ENCODE peak calls at places on chromosome 6, in five cellular contexts. J, S, V, X and M are unnamed samples.

GRCh38 chr6:133553652-133554051 is 312.5 kb downstream of the EYA4 start:
- DNase-seq in J (peak; percentile 30), S (peak; percentile 46), V (no peak), X (no peak), M (peak; percentile 64)

GRCh38 chr6:45504947-45505346 is 127.2 kb upstream of the SUPT3H start:
- DNase-seq in J (peak; percentile 42), S (no peak), V (peak; percentile 58), X (no peak), M (peak; percentile 28)

GRCh38 chr6:20946037-20946436 is 411.8 kb downstream of the CDKAL1 start:
- DNase-seq in J (no peak), S (peak; percentile 35), V (no peak), X (peak; percentile 43), M (no peak)

GRCh38 chr6:157221049-157221816 is 102.1 kb downstream of the TMEM242 start:
- DNase-seq in J (no peak), S (peak; percentile 69), V (peak; percentile 80), X (peak; percentile 19), M (no peak)

GRCh38 chr6:156557269-156557885 is 219.8 kb upstream of the ARID1B start:
- DNase-seq in J (peak; percentile 15), S (peak; percentile 26), V (no peak), X (no peak), M (peak; percentile 92)

GRCh38 chr6:36977470-36977941 is 8.5 kb downstream of the MTCH1 start:
- DNase-seq in J (no peak), S (no peak), V (no peak), X (no peak), M (peak; percentile 58)

GRCh38 chr6:136846046-136846445 is 23.7 kb downstream of the PEX7 start:
- DNase-seq in J (peak; percentile 35), S (peak; percentile 57), V (no peak), X (no peak), M (peak; percentile 43)

GRCh38 chr6:109787312-109787711 is 96.2 kb downstream of the FIG4 start:
- DNase-seq in J (no peak), S (no peak), V (no peak), X (no peak), M (no peak)

GRCh38 chr6:21384211-21384610 is 209.3 kb upstream of the SOX4 start:
- DNase-seq in J (no peak), S (peak; percentile 30), V (no peak), X (no peak), M (no peak)

GRCh38 chr6:125444234-125444949 is 142.6 kb upstream of the HDDC2 start:
- DNase-seq in J (no peak), S (no peak), V (no peak), X (no peak), M (no peak)

GRCh38 chr6:167898673-167899311 is 72.1 kb downstream of the AFDN start:
- DNase-seq in J (no peak), S (peak; percentile 43), V (no peak), X (no peak), M (no peak)

GRCh38 chr6:18115356-18115755 is 7.1 kb downstream of the NHLRC1 start:
- DNase-seq in J (no peak), S (no peak), V (no peak), X (no peak), M (no peak)

GRCh38 chr6:11711644-11711993 is 67.0 kb downstream of the ADTRP start:
- DNase-seq in J (no peak), S (no peak), V (no peak), X (peak; percentile 67), M (no peak)

DNA sequence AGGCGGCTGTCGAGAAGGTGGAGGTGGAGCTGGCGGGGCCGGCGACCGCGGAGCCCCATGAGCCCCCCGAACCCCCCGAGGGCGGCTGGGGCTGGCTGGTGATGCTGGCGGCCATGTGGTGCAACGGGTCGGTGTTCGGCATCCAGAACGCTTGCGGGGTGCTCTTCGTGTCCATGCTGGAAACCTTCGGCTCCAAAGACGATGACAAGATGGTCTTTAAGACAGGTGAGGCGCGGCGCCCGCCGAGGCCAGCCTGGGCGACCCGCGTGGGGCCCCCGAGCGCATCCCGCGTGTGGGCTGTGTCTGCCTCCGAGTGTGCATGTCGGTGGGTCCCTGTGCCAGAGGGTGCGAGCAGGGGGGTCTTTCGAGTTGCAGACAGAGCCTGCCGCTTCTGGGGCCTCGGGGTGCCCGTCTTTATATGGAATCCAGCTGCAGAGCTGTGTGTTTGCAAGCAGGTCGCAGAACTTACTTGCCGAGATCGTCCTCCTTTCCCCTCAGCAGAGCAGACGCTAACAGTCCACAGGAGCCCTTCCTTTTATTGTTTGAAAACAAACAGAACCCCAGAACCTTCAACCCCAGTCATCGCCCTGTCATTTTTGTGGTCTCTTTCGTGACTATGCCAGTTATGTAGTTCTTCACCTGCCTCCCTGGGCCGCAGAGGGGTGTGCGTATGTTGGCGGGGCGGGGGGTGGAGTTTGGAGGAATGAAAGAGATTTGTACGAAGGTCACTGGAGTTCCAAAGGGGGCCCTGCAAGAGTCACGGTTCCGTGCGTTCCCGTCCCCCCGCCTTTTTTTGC is 766 bp downstream of the SLC16A10 start:
- DNase-seq in J (no peak), S (peak; percentile 63), V (peak; percentile 70), X (no peak), M (peak; percentile 53)
- TF ChIP-seq SUZ12 in J (no peak), S (no peak), V (peak; percentile 45), X (no peak), M (no peak)

GRCh38 chr6:148757944-148758343 is 11.1 kb downstream of the UST start:
- DNase-seq in J (no peak), S (no peak), V (no peak), X (no peak), M (no peak)

GRCh38 chr6:148758492-148758891 is 11.7 kb downstream of the UST start:
- DNase-seq in J (no peak), S (no peak), V (no peak), X (peak; percentile 98), M (no peak)

GRCh38 chr6:148760143-148760505 is 13.3 kb downstream of the UST start:
- DNase-seq in J (no peak), S (no peak), V (no peak), X (no peak), M (no peak)

GRCh38 chr6:148760568-148761531 is 14.0 kb downstream of the UST start:
- DNase-seq in J (no peak), S (no peak), V (peak; percentile 59), X (peak; percentile 64), M (no peak)

DNA sequence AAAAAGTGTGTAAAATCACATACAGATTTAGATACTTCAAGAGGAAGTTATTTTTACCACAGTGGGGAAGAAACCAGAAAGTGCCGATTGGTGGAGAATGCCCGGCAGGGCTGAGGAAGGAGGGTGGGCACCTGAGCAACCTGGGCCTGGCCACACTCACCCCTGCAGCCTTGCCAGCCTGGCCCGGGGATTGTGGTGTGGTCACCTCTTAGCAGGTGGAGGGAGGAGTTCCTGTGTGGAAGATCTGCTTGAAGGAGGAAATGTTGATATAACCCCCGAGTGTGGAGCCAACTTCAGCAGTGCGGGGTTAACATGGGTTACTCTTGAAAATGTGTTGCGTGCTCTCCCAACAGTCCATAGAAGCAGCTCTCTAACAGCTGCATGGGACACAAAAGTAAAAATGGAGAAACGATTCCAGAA is 14.7 kb downstream of the UST start:
- DNase-seq in J (no peak), S (no peak), V (no peak), X (no peak), M (no peak)
- TF ChIP-seq SUZ12 in J (no peak), S (no peak), V (no peak), X (no peak), M (no peak)

DNA sequence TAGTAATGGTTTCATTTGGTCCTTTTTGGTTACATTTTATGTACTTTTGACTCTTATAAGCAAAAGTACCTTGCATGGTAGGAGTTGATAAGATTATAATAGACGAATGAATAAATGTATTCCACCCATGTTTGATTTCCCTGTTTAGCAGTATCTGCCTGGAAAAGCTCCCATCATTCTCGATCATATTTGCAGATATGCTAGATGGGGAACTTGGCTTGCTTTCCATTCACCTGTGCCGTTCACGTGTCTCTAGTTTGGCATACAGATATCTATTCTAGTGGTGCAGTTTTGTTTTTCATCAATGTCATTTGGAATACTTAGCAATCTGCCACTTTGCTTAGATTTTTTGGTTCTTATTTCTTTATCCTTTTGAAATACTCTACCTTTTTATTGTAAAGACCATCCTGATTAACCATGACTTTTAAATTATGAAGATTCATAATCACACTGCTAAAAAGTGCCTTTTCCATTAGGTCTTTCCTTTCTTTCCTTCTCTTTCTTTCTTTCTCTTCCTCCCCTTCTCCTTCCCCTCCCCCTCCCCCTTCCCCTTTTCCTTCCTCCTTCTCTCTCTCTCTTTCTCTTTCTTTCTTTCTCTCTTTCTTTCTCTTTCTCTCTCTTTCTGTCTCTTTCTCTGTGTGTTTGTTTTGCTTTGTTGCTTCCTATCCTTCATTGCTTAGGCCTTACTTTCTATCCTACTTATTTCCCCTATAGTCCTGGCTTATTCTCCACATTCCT is 40.4 kb downstream of the ANKS1A start:
- DNase-seq in J (no peak), S (no peak), V (no peak), X (no peak), M (no peak)
- TF ChIP-seq SUZ12 in J (no peak), S (no peak), V (no peak), X (no peak), M (no peak)

GRCh38 chr6:106670236-106670635 is 40.9 kb downstream of the QRSL1 start:
- DNase-seq in J (no peak), S (no peak), V (no peak), X (no peak), M (no peak)

GRCh38 chr6:106671651-106672050 is 42.3 kb downstream of the QRSL1 start:
- DNase-seq in J (no peak), S (no peak), V (no peak), X (no peak), M (no peak)

GRCh38 chr6:106677282-106677681 is 47.9 kb downstream of the QRSL1 start:
- DNase-seq in J (no peak), S (no peak), V (no peak), X (no peak), M (no peak)

DNA sequence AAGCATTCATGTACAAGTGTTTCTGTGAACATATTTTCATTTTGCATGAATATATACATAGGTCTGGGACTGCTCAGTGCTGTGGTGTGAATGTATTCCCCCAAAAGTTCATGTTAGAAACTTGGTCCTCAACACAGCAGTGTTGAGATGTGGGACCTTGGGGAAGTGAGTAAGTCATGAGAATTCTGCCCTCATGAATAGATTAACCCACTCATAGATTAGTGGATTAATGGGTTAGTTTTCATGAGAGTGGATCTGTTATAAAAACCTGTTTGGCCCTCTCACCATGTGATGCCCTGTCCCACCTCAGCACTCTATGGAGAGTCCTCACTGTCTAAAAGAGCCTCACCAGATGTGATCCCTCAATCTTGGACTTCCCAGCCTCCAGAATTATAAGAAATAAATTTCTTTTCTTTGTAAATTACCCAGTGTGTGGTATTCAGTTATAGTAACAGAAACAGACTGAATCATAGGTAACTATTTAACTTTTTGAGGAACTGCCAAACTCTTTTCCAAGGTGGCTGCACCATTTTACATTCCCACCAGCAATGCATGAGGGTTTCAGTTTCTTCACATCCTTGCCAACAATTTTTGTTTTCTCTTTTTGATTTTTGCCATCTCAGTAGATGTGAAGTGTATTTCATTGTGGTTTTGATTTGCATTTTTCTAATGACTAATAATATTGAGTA is 45.3 kb downstream of the QRSL1 start:
- DNase-seq in J (no peak), S (no peak), V (no peak), X (no peak), M (no peak)
- TF ChIP-seq SUZ12 in J (no peak), S (no peak), V (no peak), X (no peak), M (no peak)

GRCh38 chr6:16690244-16691142 is 70.8 kb downstream of the ATXN1 start:
- DNase-seq in J (no peak), S (peak; percentile 72), V (no peak), X (no peak), M (no peak)
- TF ChIP-seq SUZ12 in J (no peak), S (no peak), V (no peak), X (no peak), M (no peak)

GRCh38 chr6:73614802-73615201 is 39.0 kb downstream of the SLC17A5 start:
- DNase-seq in J (no peak), S (no peak), V (no peak), X (no peak), M (no peak)
- TF ChIP-seq SUZ12 in J (no peak), S (no peak), V (no peak), X (no peak), M (no peak)